ENCODE peak calls at places on chromosomes 4 and X, in five cellular contexts. E is lower lobe of right lung, C is HCT116, S is IMR-90, D is SJSA1. A is an unnamed sample.

GRCh38 chrX:76420237-76420636 is 7.3 kb upstream of the MAGEE1 start:
- DNase-seq in E (no peak), C (no peak), S (no peak), D (no peak), A (no peak)

GRCh38 chr4:1043658-1044468 is 32.4 kb downstream of the FGFRL1 start:
- DNase-seq in E (peak), C (peak), S (peak), D (peak), A (peak)

GRCh38 chr4:145679991-145680455 is at the start of gene C4orf51:
- DNase-seq in E (no peak), C (no peak), S (peak), D (no peak), A (peak)

GRCh38 chrX:78506248-78506647 is 152.9 kb downstream of the RTL3 start:
- DNase-seq in E (no peak), C (no peak), S (no peak), D (no peak), A (no peak)

GRCh38 chrX:129655547-129656248 is 942 bp upstream of the APLN start:
- DNase-seq in E (no peak), C (no peak), S (no peak), D (no peak), A (no peak)

GRCh38 chr4:149884046-149884445 is 68.4 kb upstream of the IQCM start:
- DNase-seq in E (no peak), C (no peak), S (no peak), D (no peak), A (no peak)

GRCh38 chr4:177125656-177126055 is 184.0 kb upstream of the NEIL3 start:
- DNase-seq in E (no peak), C (no peak), S (peak), D (no peak), A (no peak)

GRCh38 chrX:1002611-1003010 is 209.8 kb downstream of the CRLF2 start:
- DNase-seq in E (peak), C (no peak), S (no peak), D (no peak), A (no peak)

GRCh38 chr4:40514409-40515025 is 115.1 kb downstream of the RBM47 start:
- DNase-seq in E (no peak), C (no peak), S (no peak), D (no peak), A (no peak)

GRCh38 chr4:107890779-107891178 is 40.6 kb upstream of the CYP2U1 start:
- DNase-seq in E (no peak), C (no peak), S (no peak), D (no peak), A (no peak)

GRCh38 chr4:94032754-94033153 is 174.9 kb upstream of the SMARCAD1 start:
- DNase-seq in E (no peak), C (no peak), S (no peak), D (no peak), A (no peak)

GRCh38 chr4:177480796-177481195 is 38.6 kb upstream of the AGA start:
- DNase-seq in E (no peak), C (no peak), S (peak), D (no peak), A (no peak)

GRCh38 chr4:41538017-41538733 is at the start of gene LIMCH1:
- DNase-seq in E (peak), C (no peak), S (no peak), D (peak), A (no peak)

GRCh38 chr4:189385098-189385497 is 555.6 kb upstream of the FRG1 start:
- DNase-seq in E (no peak), C (no peak), S (no peak), D (no peak), A (no peak)

GRCh38 chrX:153700967-153701366 is 13.2 kb downstream of the SLC6A8 start:
- DNase-seq in E (no peak), C (no peak), S (no peak), D (no peak), A (no peak)

GRCh38 chr4:117064297-117064696 is 21.1 kb downstream of the TRAM1L1 start:
- DNase-seq in E (no peak), C (no peak), S (peak), D (no peak), A (no peak)

GRCh38 chrX:140817943-140818342 is 108.4 kb downstream of the LINC00632 start:
- DNase-seq in E (no peak), C (no peak), S (peak), D (no peak), A (no peak)

GRCh38 chrX:15751160-15751819 is 13.2 kb downstream of the CA5B start:
- DNase-seq in E (no peak), C (no peak), S (peak), D (peak), A (no peak)

GRCh38 chr4:26175016-26175786 is 145.6 kb upstream of the RBPJ start:
- DNase-seq in E (no peak), C (no peak), S (no peak), D (no peak), A (no peak)

GRCh38 chr4:3387154-3387942 is 54.4 kb upstream of the HGFAC start:
- DNase-seq in E (peak), C (no peak), S (no peak), D (no peak), A (no peak)

GRCh38 chr4:27366424-27366823 is 505.8 kb downstream of the STIM2 start:
- DNase-seq in E (no peak), C (no peak), S (no peak), D (no peak), A (peak)

GRCh38 chrX:101595739-101596419 is 21.9 kb downstream of the ARMCX6 start:
- DNase-seq in E (no peak), C (peak), S (peak), D (no peak), A (peak)

GRCh38 chrX:42804524-42804923 is 26.6 kb upstream of the PPP1R2C start:
- DNase-seq in E (no peak), C (no peak), S (no peak), D (no peak), A (no peak)

GRCh38 chr4:156321203-156321602 is 367.5 kb upstream of the CTSO start:
- DNase-seq in E (no peak), C (no peak), S (peak), D (no peak), A (peak)

GRCh38 chr4:87067120-87067885 is 132.5 kb downstream of the AFF1 start:
- DNase-seq in E (no peak), C (no peak), S (no peak), D (no peak), A (no peak)

GRCh38 chr4:54091637-54092404 is 8.1 kb upstream of the GSX2 start:
- DNase-seq in E (peak), C (no peak), S (peak), D (peak), A (no peak)

GRCh38 chr4:16250665-16251365 is 24.5 kb upstream of the TAPT1 start:
- DNase-seq in E (no peak), C (no peak), S (peak), D (no peak), A (no peak)

GRCh38 chr4:141563721-141564120 is 72.7 kb upstream of the IL15 start:
- DNase-seq in E (no peak), C (no peak), S (no peak), D (no peak), A (no peak)

GRCh38 chr4:141565379-141566089 is 70.8 kb upstream of the IL15 start:
- DNase-seq in E (no peak), C (no peak), S (peak), D (no peak), A (no peak)

DNA sequence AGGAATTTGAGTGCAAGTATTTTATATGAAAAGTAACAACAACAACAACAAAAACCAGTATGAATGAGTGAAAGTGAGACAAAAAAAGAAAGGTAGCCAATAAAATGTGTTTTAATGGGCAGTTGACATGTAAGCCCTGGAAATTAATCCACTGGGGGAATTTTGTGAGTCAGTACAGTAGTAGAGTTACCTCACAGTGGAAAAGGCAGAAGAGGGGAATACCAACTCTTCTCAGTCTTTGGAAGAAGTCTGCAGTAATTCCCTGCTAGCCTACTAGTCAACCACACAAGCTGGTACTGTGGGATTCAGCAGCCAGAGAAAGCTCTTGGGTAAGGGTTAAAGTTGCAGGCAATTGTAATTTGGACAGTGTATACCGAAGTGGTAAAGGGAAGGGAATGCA is 76.3 kb upstream of the IL15 start:
- DNase-seq in E (no peak), C (no peak), S (peak), D (no peak), A (no peak)
- H3K27ac ChIP-seq in E (no peak), C (no peak), S (no peak), D (no peak), A (no peak)

GRCh38 chr4:153206534-153206933 is 2.3 kb downstream of the TRIM2 start:
- DNase-seq in E (no peak), C (no peak), S (no peak), D (no peak), A (no peak)
- H3K27ac ChIP-seq in E (no peak), C (peak), S (no peak), D (no peak), A (no peak)

GRCh38 chr4:169202143-169202699 is 68.5 kb downstream of the SH3RF1 start:
- DNase-seq in E (no peak), C (no peak), S (no peak), D (no peak), A (no peak)
- H3K27ac ChIP-seq in E (peak), C (no peak), S (no peak), D (no peak), A (no peak)

GRCh38 chr4:111957992-111958391 is 187.3 kb upstream of the FAM241A start:
- DNase-seq in E (no peak), C (no peak), S (no peak), D (no peak), A (no peak)
- H3K27ac ChIP-seq in E (no peak), C (no peak), S (no peak), D (no peak), A (no peak)

GRCh38 chrX:68658530-68658929 is 11.1 kb downstream of the STARD8 start:
- DNase-seq in E (no peak), C (no peak), S (peak), D (no peak), A (no peak)
- H3K27ac ChIP-seq in E (no peak), C (no peak), S (no peak), D (no peak), A (no peak)

GRCh38 chr4:81427605-81427922 is 44.1 kb downstream of the RASGEF1B start:
- DNase-seq in E (no peak), C (no peak), S (no peak), D (no peak), A (no peak)

GRCh38 chr4:81429607-81430006 is 42.1 kb downstream of the RASGEF1B start:
- DNase-seq in E (no peak), C (no peak), S (no peak), D (no peak), A (no peak)

GRCh38 chr4:81429031-81429430 is 42.7 kb downstream of the RASGEF1B start:
- DNase-seq in E (no peak), C (no peak), S (no peak), D (no peak), A (no peak)

GRCh38 chr4:81426770-81427604 is 44.7 kb downstream of the RASGEF1B start:
- DNase-seq in E (no peak), C (no peak), S (peak), D (no peak), A (no peak)

GRCh38 chr4:81428002-81428401 is 43.7 kb downstream of the RASGEF1B start:
- DNase-seq in E (no peak), C (no peak), S (no peak), D (no peak), A (no peak)
- H3K27ac ChIP-seq in E (no peak), C (no peak), S (peak), D (no peak), A (peak)

GRCh38 chr4:134585972-134586371 is 384.4 kb upstream of the PABPC4L start:
- DNase-seq in E (no peak), C (no peak), S (no peak), D (no peak), A (no peak)
- H3K27ac ChIP-seq in E (no peak), C (no peak), S (no peak), D (no peak), A (no peak)

GRCh38 chr4:34943719-34944386 is 1300.5 kb downstream of the ARAP2 start:
- DNase-seq in E (no peak), C (no peak), S (no peak), D (no peak), A (no peak)

GRCh38 chr4:34935739-34936138 is 1308.6 kb downstream of the ARAP2 start:
- DNase-seq in E (no peak), C (no peak), S (no peak), D (no peak), A (no peak)

DNA sequence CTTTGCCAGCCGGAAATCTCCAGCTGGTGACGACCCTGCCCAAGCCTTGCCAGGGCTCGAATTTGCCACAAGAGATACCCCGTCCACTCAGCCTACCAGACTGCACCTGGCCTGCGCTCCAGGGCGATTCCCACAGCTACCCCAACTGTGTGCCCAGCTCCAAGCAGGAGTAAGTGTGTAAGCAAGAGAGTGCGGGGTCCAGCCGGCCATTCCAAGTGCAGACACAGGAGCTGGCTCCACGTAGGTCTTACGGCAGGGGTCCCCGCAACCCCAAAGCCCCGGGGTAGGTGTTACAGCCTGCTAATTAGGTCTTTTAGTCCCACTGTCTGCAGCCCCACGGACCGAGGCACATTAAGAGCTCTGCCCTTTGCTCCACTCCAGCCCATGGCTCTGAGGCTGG is 1305.2 kb downstream of the ARAP2 start:
- DNase-seq in E (no peak), C (no peak), S (no peak), D (no peak), A (no peak)
- H3K27ac ChIP-seq in E (no peak), C (no peak), S (no peak), D (no peak), A (no peak)